ENCODE peak calls at places on chromosome 2, in eight cellular contexts. L is mammary epithelial cell, P is astrocyte, M is left ventricle myocardium inferior, N is left lung, C is RWPE1, E is AG04450, D is right lobe of liver. K is an unnamed sample.

GRCh38 chr2:70993689-70993986 is 1.0 kb downstream of the TEX261 start:
- DNase-seq in L (no peak), P (no peak), M (no peak), N (no peak), C (no peak), E (no peak), D (peak), K (no peak)

GRCh38 chr2:109722026-109722425 is 72.1 kb upstream of the RGPD5 start:
- DNase-seq in L (no peak), P (no peak), M (peak), N (no peak), C (no peak), E (no peak), D (peak), K (no peak)

GRCh38 chr2:184067502-184067901 is 530.8 kb upstream of the ZNF804A start:
- DNase-seq in L (no peak), P (no peak), M (no peak), N (no peak), C (no peak), E (no peak), D (no peak), K (no peak)

GRCh38 chr2:2056531-2056930 is 274.5 kb downstream of the MYT1L start:
- DNase-seq in L (no peak), P (no peak), M (no peak), N (no peak), C (no peak), E (no peak), D (no peak), K (no peak)

GRCh38 chr2:162126145-162126926 is 25.7 kb downstream of the GCG start:
- DNase-seq in L (no peak), P (no peak), M (no peak), N (no peak), C (no peak), E (no peak), D (no peak), K (no peak)

GRCh38 chr2:29212009-29212408 is 96.8 kb downstream of the CLIP4 start:
- DNase-seq in L (no peak), P (no peak), M (no peak), N (no peak), C (no peak), E (no peak), D (no peak), K (no peak)

GRCh38 chr2:134421556-134422328 is 167.9 kb downstream of the MGAT5 start:
- DNase-seq in L (no peak), P (no peak), M (no peak), N (no peak), C (no peak), E (no peak), D (no peak), K (no peak)

GRCh38 chr2:231597014-231597611 is 4.4 kb downstream of the TEX44 start:
- DNase-seq in L (peak), P (no peak), M (peak), N (no peak), C (no peak), E (no peak), D (no peak), K (peak)

GRCh38 chr2:102795641-102796040 is 33.8 kb downstream of the TMEM182 start:
- DNase-seq in L (no peak), P (no peak), M (no peak), N (no peak), C (no peak), E (no peak), D (no peak), K (no peak)

GRCh38 chr2:224039080-224039769 is at the start of gene SERPINE2:
- DNase-seq in L (peak), P (peak), M (peak), N (peak), C (peak), E (no peak), D (peak), K (peak)

GRCh38 chr2:179036353-179036905 is 13.5 kb downstream of the CCDC141 start:
- DNase-seq in L (no peak), P (no peak), M (no peak), N (no peak), C (no peak), E (no peak), D (no peak), K (no peak)

GRCh38 chr2:217916504-217917254 is 86.1 kb downstream of the TNS1 start:
- DNase-seq in L (no peak), P (no peak), M (no peak), N (peak), C (no peak), E (no peak), D (peak), K (no peak)

GRCh38 chr2:235611337-235611736 is 117.5 kb downstream of the AGAP1 start:
- DNase-seq in L (no peak), P (no peak), M (no peak), N (no peak), C (no peak), E (no peak), D (no peak), K (no peak)

GRCh38 chr2:150487537-150488429 is at the start of gene RND3:
- DNase-seq in L (peak), P (peak), M (peak), N (peak), C (peak), E (peak), D (peak), K (peak)

GRCh38 chr2:150485114-150485870 is 2.2 kb downstream of the RND3 start:
- DNase-seq in L (peak), P (peak), M (peak), N (peak), C (peak), E (no peak), D (peak), K (peak)

GRCh38 chr2:150484461-150484931 is 3.0 kb downstream of the RND3 start:
- DNase-seq in L (peak), P (no peak), M (no peak), N (no peak), C (no peak), E (no peak), D (no peak), K (no peak)

GRCh38 chr2:150486539-150487484 is 655 bp downstream of the RND3 start:
- DNase-seq in L (no peak), P (no peak), M (no peak), N (no peak), C (no peak), E (no peak), D (peak), K (peak)

GRCh38 chr2:150485871-150486538 is 1.5 kb downstream of the RND3 start:
- DNase-seq in L (peak), P (peak), M (peak), N (peak), C (peak), E (no peak), D (peak), K (peak)
- H3K27ac ChIP-seq in L (peak), P (peak), M (peak), N (peak), C (peak), E (peak), D (peak), K (peak)

GRCh38 chr2:73561422-73561821 is 80.8 kb downstream of the NAT8 start:
- DNase-seq in L (no peak), P (no peak), M (no peak), N (no peak), C (no peak), E (no peak), D (no peak), K (no peak)

GRCh38 chr2:73566288-73566878 is 75.8 kb downstream of the NAT8 start:
- DNase-seq in L (no peak), P (no peak), M (no peak), N (no peak), C (no peak), E (no peak), D (no peak), K (no peak)
- TF ChIP-seq CTCF in L (no peak), P (no peak), M (no peak), N (no peak), C (no peak), E (no peak), D (no peak), K (no peak)

GRCh38 chr2:105858868-105859693 is 114.4 kb downstream of the NCK2 start:
- DNase-seq in L (no peak), P (no peak), M (no peak), N (no peak), C (peak), E (no peak), D (no peak), K (no peak)
- H3K27ac ChIP-seq in L (peak), P (no peak), M (no peak), N (no peak), C (peak), E (no peak), D (no peak), K (no peak)

GRCh38 chr2:216134958-216135541 is 25.9 kb downstream of the XRCC5 start:
- DNase-seq in L (no peak), P (no peak), M (no peak), N (no peak), C (no peak), E (no peak), D (no peak), K (no peak)

GRCh38 chr2:216142540-216142939 is 33.4 kb downstream of the XRCC5 start:
- DNase-seq in L (peak), P (peak), M (no peak), N (no peak), C (no peak), E (peak), D (no peak), K (no peak)

GRCh38 chr2:216144372-216144771 is 35.2 kb downstream of the XRCC5 start:
- DNase-seq in L (no peak), P (no peak), M (no peak), N (no peak), C (no peak), E (no peak), D (no peak), K (no peak)

GRCh38 chr2:216144857-216145256 is 35.7 kb downstream of the XRCC5 start:
- DNase-seq in L (no peak), P (no peak), M (no peak), N (no peak), C (no peak), E (no peak), D (no peak), K (no peak)

DNA sequence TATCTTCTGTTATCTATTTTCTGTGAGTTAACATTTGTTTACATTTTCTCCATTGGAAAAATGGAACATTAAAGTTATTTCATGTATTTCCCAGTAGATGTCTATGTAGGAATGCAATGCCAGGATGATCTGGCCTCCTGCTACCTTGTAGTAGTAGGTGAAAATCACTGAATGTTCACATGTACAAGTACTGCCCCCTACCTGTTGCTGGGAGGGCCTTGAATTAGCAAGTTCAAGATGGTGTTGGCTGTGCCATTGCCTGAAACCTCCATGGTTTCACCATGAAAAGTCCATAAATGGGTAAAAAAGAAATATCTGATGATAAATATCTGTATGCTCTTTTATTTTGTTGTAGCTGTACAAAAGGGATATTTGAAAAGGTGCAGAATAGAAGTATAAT is 30.7 kb downstream of the XRCC5 start:
- DNase-seq in L (peak), P (no peak), M (no peak), N (no peak), C (no peak), E (no peak), D (no peak), K (no peak)
- TF ChIP-seq CTCF in L (peak), P (peak), M (no peak), N (no peak), C (no peak), E (no peak), D (peak), K (no peak)

GRCh38 chr2:27871805-27872204 is 18.4 kb downstream of the RBKS start:
- DNase-seq in L (no peak), P (no peak), M (no peak), N (no peak), C (no peak), E (no peak), D (no peak), K (no peak)
- H3K27ac ChIP-seq in L (no peak), P (no peak), M (no peak), N (no peak), C (no peak), E (no peak), D (no peak), K (no peak)

GRCh38 chr2:147331790-147332419 is 512.9 kb upstream of the ACVR2A start:
- DNase-seq in L (peak), P (peak), M (no peak), N (no peak), C (peak), E (no peak), D (no peak), K (peak)
- TF ChIP-seq CTCF in L (peak), P (peak), M (peak), N (peak), C (peak), E (no peak), D (peak), K (no peak)

DNA sequence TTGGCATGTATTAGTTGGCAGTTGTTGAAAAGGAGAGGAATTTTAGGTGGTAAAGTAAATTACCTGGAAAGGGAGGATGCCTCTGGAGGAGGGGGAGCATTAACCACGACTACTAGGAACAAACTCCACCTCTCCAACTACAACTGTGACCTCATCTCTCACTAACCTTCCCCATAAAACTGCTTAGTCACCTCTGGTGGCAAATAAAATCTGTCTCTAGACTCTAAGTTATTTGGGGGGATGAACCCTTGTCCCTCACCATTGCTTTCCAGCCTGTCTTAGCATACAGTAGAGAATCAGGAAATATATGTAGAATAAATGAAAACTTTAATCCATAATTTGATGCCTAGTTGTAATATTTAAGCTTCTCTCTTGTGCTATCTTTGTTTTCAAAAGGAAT is 27.6 kb upstream of the MYO1B start:
- DNase-seq in L (peak), P (peak), M (no peak), N (no peak), C (peak), E (no peak), D (no peak), K (no peak)
- H3K27ac ChIP-seq in L (peak), P (peak), M (no peak), N (no peak), C (no peak), E (no peak), D (no peak), K (no peak)